ENCODE peak calls at places on chromosomes 16 and 17, in six cellular contexts. One of them, this sample, is unnamed.

GRCh38 chr17:15181333-15181732 is 83.8 kb downstream of the PMP22 start:
- DNase-seq in skeletal muscle cell: no peak
- DNase-seq in hippocampal formation: no peak
- DNase-seq in stimulated activated CD8-positive, alpha-beta memory T cell treated with anti-CD3 and anti-CD28 coated beads, Interleukin-4, amount 100 ng/mL, for 1 hour: no peak
- DNase-seq in NCI-H1092: no peak
- DNase-seq in effector CD4-positive, alpha-beta T cell: no peak
- DNase-seq in this sample: no peak

GRCh38 chr17:10021239-10021638 is 116.2 kb upstream of the RCVRN start:
- DNase-seq in skeletal muscle cell: no peak
- DNase-seq in hippocampal formation: no peak
- DNase-seq in stimulated activated CD8-positive, alpha-beta memory T cell treated with anti-CD3 and anti-CD28 coated beads, Interleukin-4, amount 100 ng/mL, for 1 hour: no peak
- DNase-seq in NCI-H1092: no peak
- DNase-seq in effector CD4-positive, alpha-beta T cell: no peak
- DNase-seq in this sample: no peak

GRCh38 chr17:65565559-65565958 is 4.1 kb upstream of the AXIN2 start:
- DNase-seq in skeletal muscle cell: no peak
- DNase-seq in hippocampal formation: no peak
- DNase-seq in stimulated activated CD8-positive, alpha-beta memory T cell treated with anti-CD3 and anti-CD28 coated beads, Interleukin-4, amount 100 ng/mL, for 1 hour: no peak
- DNase-seq in NCI-H1092: no peak
- DNase-seq in effector CD4-positive, alpha-beta T cell: no peak
- DNase-seq in this sample: no peak

GRCh38 chr16:72470541-72470940 is 298.6 kb upstream of the PMFBP1 start:
- DNase-seq in skeletal muscle cell: no peak
- DNase-seq in hippocampal formation: no peak
- DNase-seq in stimulated activated CD8-positive, alpha-beta memory T cell treated with anti-CD3 and anti-CD28 coated beads, Interleukin-4, amount 100 ng/mL, for 1 hour: no peak
- DNase-seq in NCI-H1092: no peak
- DNase-seq in effector CD4-positive, alpha-beta T cell: no peak
- DNase-seq in this sample: no peak

GRCh38 chr17:55607736-55608341 is 96.6 kb upstream of the SMIM36 start:
- DNase-seq in skeletal muscle cell: no peak
- DNase-seq in hippocampal formation: no peak
- DNase-seq in stimulated activated CD8-positive, alpha-beta memory T cell treated with anti-CD3 and anti-CD28 coated beads, Interleukin-4, amount 100 ng/mL, for 1 hour: no peak
- DNase-seq in NCI-H1092: peak
- DNase-seq in effector CD4-positive, alpha-beta T cell: no peak
- DNase-seq in this sample: no peak

GRCh38 chr16:75116081-75116910 is at the start of gene LDHD:
- DNase-seq in skeletal muscle cell: no peak
- DNase-seq in hippocampal formation: peak
- DNase-seq in stimulated activated CD8-positive, alpha-beta memory T cell treated with anti-CD3 and anti-CD28 coated beads, Interleukin-4, amount 100 ng/mL, for 1 hour: no peak
- DNase-seq in NCI-H1092: no peak
- DNase-seq in effector CD4-positive, alpha-beta T cell: no peak
- DNase-seq in this sample: no peak

GRCh38 chr16:71929048-71929447 is 33.7 kb downstream of the IST1 start:
- DNase-seq in skeletal muscle cell: peak
- DNase-seq in hippocampal formation: no peak
- DNase-seq in stimulated activated CD8-positive, alpha-beta memory T cell treated with anti-CD3 and anti-CD28 coated beads, Interleukin-4, amount 100 ng/mL, for 1 hour: no peak
- DNase-seq in NCI-H1092: no peak
- DNase-seq in effector CD4-positive, alpha-beta T cell: no peak
- DNase-seq in this sample: no peak

GRCh38 chr17:19508327-19508867 is 25.3 kb upstream of the SLC47A1 start:
- DNase-seq in skeletal muscle cell: no peak
- DNase-seq in hippocampal formation: no peak
- DNase-seq in stimulated activated CD8-positive, alpha-beta memory T cell treated with anti-CD3 and anti-CD28 coated beads, Interleukin-4, amount 100 ng/mL, for 1 hour: peak
- DNase-seq in NCI-H1092: peak
- DNase-seq in effector CD4-positive, alpha-beta T cell: peak
- DNase-seq in this sample: no peak

GRCh38 chr17:42050360-42051012 is at the start of gene C17orf113:
- DNase-seq in skeletal muscle cell: no peak
- DNase-seq in hippocampal formation: peak
- DNase-seq in stimulated activated CD8-positive, alpha-beta memory T cell treated with anti-CD3 and anti-CD28 coated beads, Interleukin-4, amount 100 ng/mL, for 1 hour: no peak
- DNase-seq in NCI-H1092: peak
- DNase-seq in effector CD4-positive, alpha-beta T cell: peak
- DNase-seq in this sample: no peak

GRCh38 chr16:25897677-25898076 is 205.9 kb downstream of the HS3ST4 start:
- DNase-seq in skeletal muscle cell: no peak
- DNase-seq in hippocampal formation: no peak
- DNase-seq in stimulated activated CD8-positive, alpha-beta memory T cell treated with anti-CD3 and anti-CD28 coated beads, Interleukin-4, amount 100 ng/mL, for 1 hour: no peak
- DNase-seq in NCI-H1092: no peak
- DNase-seq in effector CD4-positive, alpha-beta T cell: no peak
- DNase-seq in this sample: no peak

GRCh38 chr17:49832840-49833599 is 14.8 kb downstream of the TAC4 start:
- DNase-seq in skeletal muscle cell: no peak
- DNase-seq in hippocampal formation: no peak
- DNase-seq in stimulated activated CD8-positive, alpha-beta memory T cell treated with anti-CD3 and anti-CD28 coated beads, Interleukin-4, amount 100 ng/mL, for 1 hour: no peak
- DNase-seq in NCI-H1092: no peak
- DNase-seq in effector CD4-positive, alpha-beta T cell: no peak
- DNase-seq in this sample: no peak

GRCh38 chr17:79933863-79934652 is 94.8 kb upstream of the CBX4 start:
- DNase-seq in skeletal muscle cell: no peak
- DNase-seq in hippocampal formation: peak
- DNase-seq in stimulated activated CD8-positive, alpha-beta memory T cell treated with anti-CD3 and anti-CD28 coated beads, Interleukin-4, amount 100 ng/mL, for 1 hour: no peak
- DNase-seq in NCI-H1092: no peak
- DNase-seq in effector CD4-positive, alpha-beta T cell: no peak
- DNase-seq in this sample: no peak

GRCh38 chr17:8163978-8164814 is 1.4 kb upstream of the VAMP2 start:
- DNase-seq in skeletal muscle cell: no peak
- DNase-seq in hippocampal formation: peak
- DNase-seq in stimulated activated CD8-positive, alpha-beta memory T cell treated with anti-CD3 and anti-CD28 coated beads, Interleukin-4, amount 100 ng/mL, for 1 hour: no peak
- DNase-seq in NCI-H1092: no peak
- DNase-seq in effector CD4-positive, alpha-beta T cell: peak
- DNase-seq in this sample: no peak

GRCh38 chr17:72603346-72604242 is 482.8 kb downstream of the SOX9 start:
- DNase-seq in skeletal muscle cell: no peak
- DNase-seq in hippocampal formation: no peak
- DNase-seq in stimulated activated CD8-positive, alpha-beta memory T cell treated with anti-CD3 and anti-CD28 coated beads, Interleukin-4, amount 100 ng/mL, for 1 hour: no peak
- DNase-seq in NCI-H1092: no peak
- DNase-seq in effector CD4-positive, alpha-beta T cell: no peak
- DNase-seq in this sample: no peak

GRCh38 chr16:25063865-25064264 is 47.7 kb upstream of the LCMT1 start:
- DNase-seq in skeletal muscle cell: no peak
- DNase-seq in hippocampal formation: no peak
- DNase-seq in stimulated activated CD8-positive, alpha-beta memory T cell treated with anti-CD3 and anti-CD28 coated beads, Interleukin-4, amount 100 ng/mL, for 1 hour: no peak
- DNase-seq in NCI-H1092: no peak
- DNase-seq in effector CD4-positive, alpha-beta T cell: no peak
- DNase-seq in this sample: no peak

GRCh38 chr17:4498461-4499397 is at the start of gene SPNS2:
- DNase-seq in skeletal muscle cell: no peak
- DNase-seq in hippocampal formation: peak
- DNase-seq in stimulated activated CD8-positive, alpha-beta memory T cell treated with anti-CD3 and anti-CD28 coated beads, Interleukin-4, amount 100 ng/mL, for 1 hour: peak
- DNase-seq in NCI-H1092: peak
- DNase-seq in effector CD4-positive, alpha-beta T cell: peak
- DNase-seq in this sample: no peak

GRCh38 chr16:89737341-89738071 is 16.2 kb downstream of the ZNF276 start:
- DNase-seq in skeletal muscle cell: no peak
- DNase-seq in hippocampal formation: no peak
- DNase-seq in stimulated activated CD8-positive, alpha-beta memory T cell treated with anti-CD3 and anti-CD28 coated beads, Interleukin-4, amount 100 ng/mL, for 1 hour: no peak
- DNase-seq in NCI-H1092: no peak
- DNase-seq in effector CD4-positive, alpha-beta T cell: peak
- DNase-seq in this sample: no peak

GRCh38 chr16:84759061-84759460 is 59.3 kb downstream of the USP10 start:
- DNase-seq in skeletal muscle cell: no peak
- DNase-seq in hippocampal formation: no peak
- DNase-seq in stimulated activated CD8-positive, alpha-beta memory T cell treated with anti-CD3 and anti-CD28 coated beads, Interleukin-4, amount 100 ng/mL, for 1 hour: no peak
- DNase-seq in NCI-H1092: no peak
- DNase-seq in effector CD4-positive, alpha-beta T cell: peak
- DNase-seq in this sample: no peak

GRCh38 chr17:28929769-28930168 is 21.5 kb downstream of the PHF12 start:
- DNase-seq in skeletal muscle cell: no peak
- DNase-seq in hippocampal formation: no peak
- DNase-seq in stimulated activated CD8-positive, alpha-beta memory T cell treated with anti-CD3 and anti-CD28 coated beads, Interleukin-4, amount 100 ng/mL, for 1 hour: no peak
- DNase-seq in NCI-H1092: no peak
- DNase-seq in effector CD4-positive, alpha-beta T cell: no peak
- DNase-seq in this sample: no peak

GRCh38 chr17:2054262-2054739 is 602 bp upstream of the HIC1 start:
- DNase-seq in skeletal muscle cell: no peak
- DNase-seq in hippocampal formation: no peak
- DNase-seq in stimulated activated CD8-positive, alpha-beta memory T cell treated with anti-CD3 and anti-CD28 coated beads, Interleukin-4, amount 100 ng/mL, for 1 hour: no peak
- DNase-seq in NCI-H1092: no peak
- DNase-seq in effector CD4-positive, alpha-beta T cell: peak
- DNase-seq in this sample: no peak

GRCh38 chr16:30972872-30973271 is 12.1 kb upstream of the HSD3B7 start:
- DNase-seq in skeletal muscle cell: no peak
- DNase-seq in hippocampal formation: no peak
- DNase-seq in stimulated activated CD8-positive, alpha-beta memory T cell treated with anti-CD3 and anti-CD28 coated beads, Interleukin-4, amount 100 ng/mL, for 1 hour: no peak
- DNase-seq in NCI-H1092: no peak
- DNase-seq in effector CD4-positive, alpha-beta T cell: no peak
- DNase-seq in this sample: no peak

GRCh38 chr16:49461517-49461951 is 87.9 kb downstream of the C16orf78 start:
- DNase-seq in skeletal muscle cell: no peak
- DNase-seq in hippocampal formation: no peak
- DNase-seq in stimulated activated CD8-positive, alpha-beta memory T cell treated with anti-CD3 and anti-CD28 coated beads, Interleukin-4, amount 100 ng/mL, for 1 hour: no peak
- DNase-seq in NCI-H1092: no peak
- DNase-seq in effector CD4-positive, alpha-beta T cell: no peak
- DNase-seq in this sample: peak

GRCh38 chr16:14155572-14156213 is 84.6 kb downstream of the MRTFB start:
- DNase-seq in skeletal muscle cell: no peak
- DNase-seq in hippocampal formation: no peak
- DNase-seq in stimulated activated CD8-positive, alpha-beta memory T cell treated with anti-CD3 and anti-CD28 coated beads, Interleukin-4, amount 100 ng/mL, for 1 hour: no peak
- DNase-seq in NCI-H1092: no peak
- DNase-seq in effector CD4-positive, alpha-beta T cell: no peak
- DNase-seq in this sample: no peak

GRCh38 chr17:21453144-21453982 is 77.2 kb downstream of the KCNJ12 start:
- DNase-seq in skeletal muscle cell: no peak
- DNase-seq in hippocampal formation: no peak
- DNase-seq in stimulated activated CD8-positive, alpha-beta memory T cell treated with anti-CD3 and anti-CD28 coated beads, Interleukin-4, amount 100 ng/mL, for 1 hour: no peak
- DNase-seq in NCI-H1092: no peak
- DNase-seq in effector CD4-positive, alpha-beta T cell: no peak
- DNase-seq in this sample: no peak

GRCh38 chr17:80940171-80941123 is 51.2 kb upstream of the CHMP6 start:
- DNase-seq in skeletal muscle cell: no peak
- DNase-seq in hippocampal formation: no peak
- DNase-seq in stimulated activated CD8-positive, alpha-beta memory T cell treated with anti-CD3 and anti-CD28 coated beads, Interleukin-4, amount 100 ng/mL, for 1 hour: no peak
- DNase-seq in NCI-H1092: no peak
- DNase-seq in effector CD4-positive, alpha-beta T cell: no peak
- DNase-seq in this sample: peak

GRCh38 chr17:74763565-74764387 is 12.4 kb downstream of the NAT9 start:
- DNase-seq in skeletal muscle cell: no peak
- DNase-seq in hippocampal formation: peak
- DNase-seq in stimulated activated CD8-positive, alpha-beta memory T cell treated with anti-CD3 and anti-CD28 coated beads, Interleukin-4, amount 100 ng/mL, for 1 hour: no peak
- DNase-seq in NCI-H1092: no peak
- DNase-seq in effector CD4-positive, alpha-beta T cell: no peak
- DNase-seq in this sample: peak

GRCh38 chr17:79970576-79971068 is 65.0 kb downstream of the TBC1D16 start:
- DNase-seq in skeletal muscle cell: no peak
- DNase-seq in hippocampal formation: peak
- DNase-seq in stimulated activated CD8-positive, alpha-beta memory T cell treated with anti-CD3 and anti-CD28 coated beads, Interleukin-4, amount 100 ng/mL, for 1 hour: no peak
- DNase-seq in NCI-H1092: peak
- DNase-seq in effector CD4-positive, alpha-beta T cell: peak
- DNase-seq in this sample: peak

This sample was measured in chondrocyte.